ENCODE peak calls at places on chromosome 5, in nine cellular contexts. O, L, V, K, A, G, F, R and E are unnamed samples.

GRCh38 chr5:33148076-33148501 is 292.7 kb upstream of the TARS1 start:
- DNase-seq in O (no peak), L (peak), V (no peak), K (peak), A (no peak), G (peak), F (no peak), R (no peak), E (peak)

GRCh38 chr5:44402084-44402483 is 12.9 kb upstream of the FGF10 start:
- DNase-seq in O (no peak), L (no peak), V (no peak), K (no peak), A (no peak), G (no peak), F (no peak), R (no peak), E (no peak)

GRCh38 chr5:163561339-163561738 is 55.9 kb downstream of the MAT2B start:
- DNase-seq in O (no peak), L (no peak), V (no peak), K (no peak), A (no peak), G (no peak), F (no peak), R (no peak), E (no peak)

GRCh38 chr5:71013575-71013974 is 11.6 kb downstream of the NAIP start:
- DNase-seq in O (no peak), L (no peak), V (no peak), K (no peak), A (peak), G (no peak), F (peak), R (no peak), E (no peak)

GRCh38 chr5:68544656-68545565 is 329.4 kb downstream of the PIK3R1 start:
- DNase-seq in O (no peak), L (peak), V (no peak), K (peak), A (no peak), G (no peak), F (no peak), R (no peak), E (peak)

GRCh38 chr5:68891718-68892117 is 202.1 kb upstream of the SLC30A5 start:
- DNase-seq in O (peak), L (no peak), V (no peak), K (no peak), A (no peak), G (no peak), F (peak), R (no peak), E (no peak)

GRCh38 chr5:105015098-105015497 is 1452.5 kb upstream of the NUDT12 start:
- DNase-seq in O (no peak), L (no peak), V (no peak), K (no peak), A (no peak), G (no peak), F (no peak), R (no peak), E (no peak)

GRCh38 chr5:115366223-115366622 is 69.8 kb upstream of the CCDC112 start:
- DNase-seq in O (no peak), L (peak), V (peak), K (peak), A (no peak), G (peak), F (no peak), R (no peak), E (peak)

GRCh38 chr5:79242242-79243039 is 6.5 kb downstream of the JMY start:
- DNase-seq in O (no peak), L (no peak), V (no peak), K (no peak), A (no peak), G (no peak), F (no peak), R (no peak), E (no peak)

GRCh38 chr5:29982446-29982845 is 1211.0 kb upstream of the CDH6 start:
- DNase-seq in O (no peak), L (no peak), V (no peak), K (no peak), A (no peak), G (no peak), F (no peak), R (no peak), E (no peak)

GRCh38 chr5:180790020-180790419 is 12.6 kb downstream of the MGAT1 start:
- DNase-seq in O (no peak), L (no peak), V (peak), K (no peak), A (peak), G (no peak), F (no peak), R (no peak), E (no peak)

GRCh38 chr5:85896499-85896898 is 721.2 kb upstream of the COX7C start:
- DNase-seq in O (no peak), L (no peak), V (no peak), K (no peak), A (no peak), G (no peak), F (no peak), R (no peak), E (no peak)

GRCh38 chr5:169354263-169354662 is 53.3 kb upstream of the SLIT3 start:
- DNase-seq in O (no peak), L (peak), V (no peak), K (peak), A (no peak), G (no peak), F (no peak), R (no peak), E (peak)

GRCh38 chr5:168340487-168340886 is 49.0 kb downstream of the WWC1 start:
- DNase-seq in O (no peak), L (no peak), V (no peak), K (no peak), A (no peak), G (no peak), F (no peak), R (no peak), E (no peak)

GRCh38 chr5:112975721-112976431 is 722 bp upstream of the DCP2 start:
- DNase-seq in O (no peak), L (no peak), V (no peak), K (no peak), A (no peak), G (no peak), F (no peak), R (no peak), E (no peak)

GRCh38 chr5:54159153-54159836 is 151.1 kb downstream of the ARL15 start:
- DNase-seq in O (no peak), L (peak), V (no peak), K (peak), A (peak), G (no peak), F (no peak), R (no peak), E (peak)

GRCh38 chr5:54109931-54110330 is 200.4 kb downstream of the ARL15 start:
- DNase-seq in O (no peak), L (no peak), V (no peak), K (peak), A (no peak), G (no peak), F (no peak), R (no peak), E (peak)

GRCh38 chr5:104533498-104533897 is 970.9 kb upstream of the NUDT12 start:
- DNase-seq in O (no peak), L (no peak), V (no peak), K (no peak), A (no peak), G (no peak), F (no peak), R (no peak), E (peak)

GRCh38 chr5:34957857-34958690 is 28.7 kb downstream of the DNAJC21 start:
- DNase-seq in O (peak), L (peak), V (peak), K (no peak), A (peak), G (no peak), F (peak), R (no peak), E (peak)

GRCh38 chr5:177344891-177345290 is 6.6 kb downstream of the LMAN2 start:
- DNase-seq in O (no peak), L (no peak), V (no peak), K (no peak), A (no peak), G (no peak), F (no peak), R (no peak), E (no peak)

GRCh38 chr5:102600964-102601363 is 102.2 kb upstream of the SLCO6A1 start:
- DNase-seq in O (no peak), L (peak), V (no peak), K (peak), A (no peak), G (no peak), F (no peak), R (no peak), E (peak)

GRCh38 chr5:116815081-116815480 is 240.5 kb upstream of the SEMA6A start:
- DNase-seq in O (no peak), L (no peak), V (no peak), K (no peak), A (no peak), G (no peak), F (no peak), R (no peak), E (no peak)

GRCh38 chr5:61313960-61314681 is 17.9 kb upstream of the ZSWIM6 start:
- DNase-seq in O (no peak), L (peak), V (no peak), K (peak), A (no peak), G (no peak), F (no peak), R (peak), E (peak)

GRCh38 chr5:66382152-66382551 is 214.0 kb upstream of the MAST4 start:
- DNase-seq in O (peak), L (no peak), V (no peak), K (no peak), A (no peak), G (no peak), F (no peak), R (no peak), E (no peak)

GRCh38 chr5:67066815-67067214 is 129.8 kb downstream of the CD180 start:
- DNase-seq in O (no peak), L (peak), V (no peak), K (peak), A (no peak), G (no peak), F (no peak), R (no peak), E (no peak)

GRCh38 chr5:107542831-107543231 is 127.9 kb downstream of the EFNA5 start:
- DNase-seq in O (no peak), L (peak), V (no peak), K (peak), A (no peak), G (no peak), F (no peak), R (peak), E (peak)

GRCh38 chr5:57703726-57704125 is 221.1 kb upstream of the ACTBL2 start:
- DNase-seq in O (no peak), L (no peak), V (no peak), K (no peak), A (no peak), G (no peak), F (no peak), R (no peak), E (peak)

GRCh38 chr5:11602298-11602697 is 301.9 kb downstream of the CTNND2 start:
- DNase-seq in O (no peak), L (no peak), V (no peak), K (no peak), A (no peak), G (no peak), F (no peak), R (no peak), E (no peak)

GRCh38 chr5:38780950-38781349 is 64.9 kb upstream of the OSMR start:
- DNase-seq in O (no peak), L (peak), V (no peak), K (peak), A (no peak), G (peak), F (no peak), R (no peak), E (peak)
- TF ChIP-seq CTCF in O (no peak), L (no peak), V (no peak), K (no peak), A (no peak), G (peak), F (no peak), R (no peak), E (no peak)

DNA sequence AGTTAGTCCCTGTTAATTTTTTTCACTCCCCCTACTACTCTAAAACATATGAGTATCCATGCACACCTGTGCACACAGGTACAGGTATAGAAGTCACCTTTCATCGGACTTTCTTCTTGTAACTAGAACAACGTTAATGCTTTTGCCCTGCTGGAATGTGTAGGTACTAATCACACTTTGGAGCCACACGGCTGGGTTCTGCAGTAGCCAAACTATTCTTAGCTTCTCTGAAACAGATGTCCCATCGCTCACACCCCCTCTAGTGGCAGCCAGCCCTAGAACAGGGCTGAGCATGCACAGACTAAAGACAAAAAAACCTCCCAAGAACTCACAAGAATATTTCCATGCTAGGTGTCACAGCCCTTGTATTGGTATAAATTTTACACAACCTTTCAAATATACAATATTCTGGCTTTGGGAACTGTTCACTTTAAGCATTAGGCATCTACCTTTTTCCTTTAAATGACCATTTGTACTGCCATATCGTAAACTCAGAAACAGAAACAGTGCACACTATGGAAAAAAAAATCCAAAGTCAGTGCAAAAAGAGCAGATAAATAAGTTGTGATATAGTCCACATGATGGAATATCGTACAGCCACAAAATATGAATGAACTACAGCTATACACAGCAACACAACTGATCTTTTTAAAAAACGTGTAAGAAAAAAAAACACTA is 64.0 kb downstream of the RETREG1 start:
- DNase-seq in O (peak), L (peak), V (peak), K (peak), A (peak), G (peak), F (peak), R (no peak), E (peak)
- TF ChIP-seq CTCF in O (peak), L (peak), V (peak), K (peak), A (peak), G (peak), F (peak), R (peak), E (peak)

DNA sequence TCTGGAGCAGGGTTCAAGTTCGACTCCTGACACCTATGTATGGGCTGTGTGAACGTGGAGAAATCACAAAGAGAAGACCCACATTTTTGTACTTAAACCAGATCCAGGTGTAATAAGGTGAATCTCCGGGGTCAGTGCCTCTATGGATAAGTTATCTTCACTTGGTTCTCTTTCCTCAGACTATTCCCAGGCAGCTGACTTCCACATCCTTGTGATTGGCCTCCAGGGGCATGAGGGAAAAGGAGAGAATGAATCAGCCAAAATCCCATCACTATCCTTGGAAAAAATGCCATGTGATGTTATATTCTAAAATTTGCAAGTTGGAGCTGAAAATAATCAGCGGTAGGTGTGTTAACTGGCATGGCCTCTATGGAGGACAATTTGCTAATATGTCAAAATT is 37.2 kb downstream of the ZNF622 start:
- DNase-seq in O (no peak), L (no peak), V (no peak), K (no peak), A (no peak), G (no peak), F (no peak), R (no peak), E (no peak)
- TF ChIP-seq CTCF in O (no peak), L (no peak), V (peak), K (no peak), A (peak), G (no peak), F (no peak), R (no peak), E (no peak)

GRCh38 chr5:141951341-141951781 is 6.6 kb downstream of the PCDH12 start:
- DNase-seq in O (no peak), L (no peak), V (peak), K (no peak), A (peak), G (no peak), F (peak), R (no peak), E (no peak)
- TF ChIP-seq CTCF in O (peak), L (peak), V (peak), K (peak), A (peak), G (peak), F (peak), R (no peak), E (peak)

GRCh38 chr5:14416709-14417108 is 164.9 kb upstream of the OTULINL start:
- DNase-seq in O (no peak), L (no peak), V (no peak), K (no peak), A (no peak), G (no peak), F (no peak), R (no peak), E (no peak)

GRCh38 chr5:14419686-14420085 is 161.9 kb upstream of the OTULINL start:
- DNase-seq in O (no peak), L (no peak), V (no peak), K (no peak), A (no peak), G (no peak), F (no peak), R (no peak), E (no peak)

GRCh38 chr5:14415516-14416074 is 166.0 kb upstream of the OTULINL start:
- DNase-seq in O (no peak), L (no peak), V (no peak), K (no peak), A (no peak), G (no peak), F (peak), R (no peak), E (no peak)

GRCh38 chr5:14417792-14418765 is 163.5 kb upstream of the OTULINL start:
- DNase-seq in O (no peak), L (peak), V (no peak), K (no peak), A (no peak), G (no peak), F (no peak), R (no peak), E (no peak)

GRCh38 chr5:14417232-14417730 is 164.3 kb upstream of the OTULINL start:
- DNase-seq in O (no peak), L (peak), V (no peak), K (no peak), A (no peak), G (peak), F (peak), R (no peak), E (no peak)
- TF ChIP-seq CTCF in O (no peak), L (no peak), V (no peak), K (no peak), A (no peak), G (no peak), F (no peak), R (no peak), E (no peak)

DNA sequence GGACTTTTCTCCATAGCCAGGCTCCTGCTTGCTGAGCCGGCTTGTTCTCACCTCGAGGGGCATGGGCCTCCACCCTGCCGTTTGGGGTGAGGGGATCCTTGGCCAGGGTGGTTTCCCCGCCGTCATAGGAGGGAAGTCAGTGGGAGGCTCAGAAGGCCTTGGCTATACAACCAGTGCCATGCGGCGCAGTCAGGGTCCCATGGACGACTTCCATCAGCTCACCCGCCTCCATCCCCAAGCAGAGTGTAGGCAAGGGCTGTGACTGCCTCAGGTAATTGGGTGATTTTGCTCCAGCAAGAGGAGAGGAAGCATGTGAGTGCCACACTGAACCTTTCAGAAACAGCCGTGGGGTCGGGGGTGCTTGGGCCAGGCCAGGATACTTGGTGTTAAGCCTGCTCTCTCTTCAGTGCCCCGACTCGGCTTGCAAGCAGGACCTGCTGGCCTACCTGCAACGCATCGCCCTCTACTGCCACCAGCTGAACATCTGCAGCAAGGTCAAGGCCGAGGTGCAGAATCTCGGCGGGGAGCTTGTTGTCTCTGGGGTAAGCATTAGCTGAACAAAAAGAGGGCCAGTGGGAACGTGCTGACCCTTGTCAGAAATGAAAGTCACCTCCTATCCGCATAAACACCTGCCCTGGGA is 57.2 kb upstream of the LRRTM2 start:
- DNase-seq in O (no peak), L (no peak), V (no peak), K (no peak), A (no peak), G (no peak), F (no peak), R (peak), E (no peak)
- TF ChIP-seq CTCF in O (no peak), L (no peak), V (no peak), K (no peak), A (no peak), G (no peak), F (peak), R (no peak), E (peak)

GRCh38 chr5:150993422-150993821 is 27.0 kb upstream of the GPX3 start:
- DNase-seq in O (no peak), L (no peak), V (no peak), K (no peak), A (no peak), G (no peak), F (no peak), R (no peak), E (no peak)

GRCh38 chr5:150993836-150994412 is 26.5 kb upstream of the GPX3 start:
- DNase-seq in O (no peak), L (no peak), V (no peak), K (no peak), A (no peak), G (no peak), F (no peak), R (no peak), E (no peak)

GRCh38 chr5:150987746-150988145 is 32.6 kb upstream of the GPX3 start:
- DNase-seq in O (no peak), L (no peak), V (no peak), K (no peak), A (no peak), G (no peak), F (no peak), R (no peak), E (peak)

GRCh38 chr5:150992705-150993104 is 27.7 kb upstream of the GPX3 start:
- DNase-seq in O (no peak), L (no peak), V (no peak), K (no peak), A (no peak), G (no peak), F (no peak), R (no peak), E (no peak)

DNA sequence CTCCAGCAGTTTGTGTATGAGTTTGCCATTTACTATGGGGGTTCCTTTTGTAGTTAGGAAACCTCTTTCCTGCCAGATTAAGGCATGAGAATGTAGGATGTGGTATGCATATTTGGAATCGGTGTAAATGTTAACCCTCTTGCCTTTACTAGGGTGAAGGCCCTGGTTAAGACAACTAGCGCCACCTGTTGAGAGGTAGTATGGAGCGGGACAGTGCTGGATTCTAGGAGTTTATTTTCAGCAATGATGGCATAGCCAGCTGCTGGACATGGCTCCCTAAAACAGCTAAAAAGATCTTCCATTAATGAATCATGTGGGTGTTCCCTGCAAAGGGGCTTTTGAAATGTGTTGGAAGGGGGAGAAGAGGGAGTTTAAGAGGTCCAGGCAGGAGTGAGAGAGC is 30.7 kb upstream of the GPX3 start:
- DNase-seq in O (no peak), L (no peak), V (no peak), K (no peak), A (peak), G (no peak), F (no peak), R (no peak), E (no peak)
- TF ChIP-seq CTCF in O (peak), L (peak), V (no peak), K (peak), A (peak), G (peak), F (peak), R (no peak), E (no peak)

GRCh38 chr5:93681432-93681831 is 60.0 kb downstream of the POU5F2 start:
- DNase-seq in O (no peak), L (no peak), V (no peak), K (no peak), A (no peak), G (no peak), F (no peak), R (no peak), E (no peak)
- TF ChIP-seq CTCF in O (no peak), L (peak), V (peak), K (peak), A (peak), G (peak), F (no peak), R (no peak), E (no peak)